ENCODE peak calls at places on chromosomes 7 and 10, in four cellular contexts. T is activated naive CD4-positive, alpha-beta T cell treated with Interleukin-2 at 50 U/mL for 16 hours; Y is M059J; H is activated CD4-positive, CD25-positive, alpha-beta regulatory T cell. E is an unnamed sample.
A peak's percentile ranks its signal among the peaks of the same experiment; 100 is the strongest.

GRCh38 chr7:134996097-134996550 is 9.8 kb downstream of the AGBL3 start:
- DNase-seq in T (no peak), Y (peak; percentile 24), H (no peak), E (no peak)

GRCh38 chr7:125218076-125218475 is 288.5 kb upstream of the POT1 start:
- DNase-seq in T (no peak), Y (no peak), H (no peak), E (no peak)

GRCh38 chr10:101879456-101880189 is 36.0 kb upstream of the KCNIP2 start:
- DNase-seq in T (no peak), Y (peak; percentile 86), H (no peak), E (no peak)

GRCh38 chr7:46802460-46802972 is 779.4 kb downstream of the TNS3 start:
- DNase-seq in T (no peak), Y (no peak), H (no peak), E (no peak)

GRCh38 chr10:53699231-53699630 is 926.6 kb upstream of the MBL2 start:
- DNase-seq in T (no peak), Y (no peak), H (no peak), E (no peak)

GRCh38 chr7:121298831-121299239 is 30.0 kb upstream of the WNT16 start:
- DNase-seq in T (no peak), Y (no peak), H (no peak), E (no peak)

GRCh38 chr7:133540096-133540860 is 287.4 kb downstream of the EXOC4 start:
- DNase-seq in T (no peak), Y (peak; percentile 4), H (no peak), E (no peak)

GRCh38 chr7:98640375-98640774 is 23.3 kb downstream of the NPTX2 start:
- DNase-seq in T (no peak), Y (no peak), H (no peak), E (no peak)

GRCh38 chr7:151742713-151743480 is 134.0 kb downstream of the PRKAG2 start:
- DNase-seq in T (no peak), Y (no peak), H (no peak), E (no peak)

GRCh38 chr10:131001438-131001837 is 310.1 kb downstream of the TCERG1L start:
- DNase-seq in T (no peak), Y (no peak), H (no peak), E (no peak)

GRCh38 chr7:99406557-99406956 is 1.8 kb downstream of the PDAP1 start:
- DNase-seq in T (no peak), Y (no peak), H (no peak), E (no peak)

GRCh38 chr7:137000621-137001020 is 132.2 kb downstream of the CHRM2 start:
- DNase-seq in T (no peak), Y (no peak), H (no peak), E (no peak)